ENCODE peak calls at places on chromosome 4, in four cellular contexts. U is suprapubic skin; I is stimulated activated CD4-positive, alpha-beta T cell treated with anti-CD3 and anti-CD28 coated beads, Interleukin-2, amount 100 ng/mL, for 48 hours; K is GM18507. V is an unnamed sample.

GRCh38 chr4:123786955-123787354 is 390.4 kb downstream of the SPRY1 start:
- DNase-seq in U (peak), I (no peak), K (no peak), V (peak)

GRCh38 chr4:156977435-156978160 is 6.0 kb upstream of the PDGFC start:
- DNase-seq in U (no peak), I (no peak), K (no peak), V (no peak)

GRCh38 chr4:52780206-52780605 is 29.0 kb upstream of the ERVMER34-1 start:
- DNase-seq in U (no peak), I (no peak), K (no peak), V (peak)

GRCh38 chr4:88744609-88745008 is 47.0 kb upstream of the NAP1L5 start:
- DNase-seq in U (no peak), I (no peak), K (no peak), V (no peak)

GRCh38 chr4:37304612-37305011 is 60.1 kb downstream of the NWD2 start:
- DNase-seq in U (no peak), I (no peak), K (no peak), V (no peak)

GRCh38 chr4:44086753-44087152 is 361.9 kb downstream of the KCTD8 start:
- DNase-seq in U (no peak), I (no peak), K (no peak), V (no peak)

GRCh38 chr4:175070444-175070843 is 152.3 kb downstream of the ADAM29 start:
- DNase-seq in U (no peak), I (no peak), K (no peak), V (no peak)

GRCh38 chr4:156875697-156876096 is 95.9 kb downstream of the PDGFC start:
- DNase-seq in U (no peak), I (no peak), K (no peak), V (no peak)

GRCh38 chr4:155411546-155411945 is 34.8 kb upstream of the MAP9 start:
- DNase-seq in U (no peak), I (no peak), K (no peak), V (no peak)

GRCh38 chr4:140044314-140044991 is 109.5 kb downstream of the MAML3 start:
- DNase-seq in U (no peak), I (no peak), K (no peak), V (no peak)

GRCh38 chr4:7120341-7120740 is 52.5 kb upstream of the GRPEL1 start:
- DNase-seq in U (no peak), I (no peak), K (no peak), V (no peak)

GRCh38 chr4:150205016-150205415 is 126.8 kb downstream of the DCLK2 start:
- DNase-seq in U (no peak), I (no peak), K (no peak), V (no peak)

GRCh38 chr4:41878991-41879491 is 56.2 kb upstream of the TMEM33 start:
- DNase-seq in U (no peak), I (no peak), K (no peak), V (no peak)